ENCODE peak calls at places on chromosomes 5 and 9, in nine cellular contexts. One of them, this sample, is unnamed.
A peak's percentile ranks its signal among the peaks of the same experiment; 100 is the strongest.

GRCh38 chr5:153699035-153699434 is 208.6 kb downstream of the GRIA1 start:
- DNase-seq in RCC 7860: no peak
- DNase-seq in pons: no peak
- DNase-seq in NCI-H2081: no peak
- DNase-seq in NCI-H1436: no peak
- DNase-seq in RPMI7951: no peak
- DNase-seq in germinal center: no peak
- DNase-seq in cardiac septum: no peak
- DNase-seq in activated CD4-positive, CD25-positive, alpha-beta regulatory T cell treated with anti-CD3 and anti-CD28 coated beads, Interleukin-2, amount 50 U/mL, for 72 hours: no peak
- DNase-seq in this sample: no peak

GRCh38 chr5:10595678-10596309 is 31.9 kb downstream of the ANKRD33B start:
- DNase-seq in germinal center: no peak
- DNase-seq in RCC 7860: peak; percentile 80
- DNase-seq in NCI-H2081: no peak
- DNase-seq in cardiac septum: no peak
- DNase-seq in RPMI7951: peak; percentile 92
- DNase-seq in activated CD4-positive, CD25-positive, alpha-beta regulatory T cell treated with anti-CD3 and anti-CD28 coated beads, Interleukin-2, amount 50 U/mL, for 72 hours: no peak
- DNase-seq in pons: no peak
- DNase-seq in NCI-H1436: no peak
- DNase-seq in this sample: peak; percentile 96

GRCh38 chr5:128093368-128093767 is 9.8 kb downstream of the SLC12A2 start:
- DNase-seq in germinal center: no peak
- DNase-seq in NCI-H1436: no peak
- DNase-seq in RCC 7860: no peak
- DNase-seq in pons: no peak
- DNase-seq in NCI-H2081: no peak
- DNase-seq in RPMI7951: no peak
- DNase-seq in cardiac septum: no peak
- DNase-seq in activated CD4-positive, CD25-positive, alpha-beta regulatory T cell treated with anti-CD3 and anti-CD28 coated beads, Interleukin-2, amount 50 U/mL, for 72 hours: no peak
- DNase-seq in this sample: no peak

GRCh38 chr5:170626507-170627150 is 122.8 kb downstream of the KCNIP1 start:
- DNase-seq in RPMI7951: no peak
- DNase-seq in NCI-H2081: no peak
- DNase-seq in germinal center: no peak
- DNase-seq in RCC 7860: no peak
- DNase-seq in activated CD4-positive, CD25-positive, alpha-beta regulatory T cell treated with anti-CD3 and anti-CD28 coated beads, Interleukin-2, amount 50 U/mL, for 72 hours: no peak
- DNase-seq in cardiac septum: peak; percentile 65
- DNase-seq in pons: no peak
- DNase-seq in NCI-H1436: no peak
- DNase-seq in this sample: no peak

GRCh38 chr5:51382759-51383493 is at the start of gene ISL1:
- DNase-seq in NCI-H2081: peak; percentile 89
- DNase-seq in germinal center: no peak
- DNase-seq in RPMI7951: peak; percentile 71
- DNase-seq in NCI-H1436: peak; percentile 94
- DNase-seq in activated CD4-positive, CD25-positive, alpha-beta regulatory T cell treated with anti-CD3 and anti-CD28 coated beads, Interleukin-2, amount 50 U/mL, for 72 hours: no peak
- DNase-seq in pons: peak; percentile 37
- DNase-seq in RCC 7860: no peak
- DNase-seq in cardiac septum: no peak
- DNase-seq in this sample: peak; percentile 82

GRCh38 chr5:168713051-168713450 is 133.9 kb upstream of the PANK3 start:
- DNase-seq in RPMI7951: no peak
- DNase-seq in NCI-H1436: no peak
- DNase-seq in activated CD4-positive, CD25-positive, alpha-beta regulatory T cell treated with anti-CD3 and anti-CD28 coated beads, Interleukin-2, amount 50 U/mL, for 72 hours: no peak
- DNase-seq in pons: no peak
- DNase-seq in NCI-H2081: no peak
- DNase-seq in RCC 7860: peak; percentile 33
- DNase-seq in germinal center: no peak
- DNase-seq in cardiac septum: no peak
- DNase-seq in this sample: no peak

GRCh38 chr5:139795074-139796001 is at the start of gene PSD2:
- DNase-seq in activated CD4-positive, CD25-positive, alpha-beta regulatory T cell treated with anti-CD3 and anti-CD28 coated beads, Interleukin-2, amount 50 U/mL, for 72 hours: no peak
- DNase-seq in NCI-H2081: no peak
- DNase-seq in RPMI7951: peak; percentile 14
- DNase-seq in germinal center: no peak
- DNase-seq in cardiac septum: no peak
- DNase-seq in pons: no peak
- DNase-seq in NCI-H1436: peak; percentile 13
- DNase-seq in RCC 7860: no peak
- DNase-seq in this sample: peak; percentile 59

GRCh38 chr5:159833846-159834245 is 82.4 kb upstream of the ADRA1B start:
- DNase-seq in NCI-H1436: no peak
- DNase-seq in RPMI7951: no peak
- DNase-seq in activated CD4-positive, CD25-positive, alpha-beta regulatory T cell treated with anti-CD3 and anti-CD28 coated beads, Interleukin-2, amount 50 U/mL, for 72 hours: no peak
- DNase-seq in cardiac septum: no peak
- DNase-seq in NCI-H2081: no peak
- DNase-seq in germinal center: no peak
- DNase-seq in pons: no peak
- DNase-seq in RCC 7860: no peak
- DNase-seq in this sample: no peak

GRCh38 chr5:67581203-67581602 is 384.6 kb upstream of the CD180 start:
- DNase-seq in germinal center: no peak
- DNase-seq in NCI-H1436: no peak
- DNase-seq in NCI-H2081: no peak
- DNase-seq in activated CD4-positive, CD25-positive, alpha-beta regulatory T cell treated with anti-CD3 and anti-CD28 coated beads, Interleukin-2, amount 50 U/mL, for 72 hours: no peak
- DNase-seq in pons: no peak
- DNase-seq in RPMI7951: peak; percentile 43
- DNase-seq in cardiac septum: no peak
- DNase-seq in RCC 7860: no peak
- DNase-seq in this sample: no peak

GRCh38 chr5:150081541-150082283 is 4.6 kb downstream of the CSF1R start:
- DNase-seq in NCI-H2081: no peak
- DNase-seq in germinal center: peak; percentile 64
- DNase-seq in RPMI7951: no peak
- DNase-seq in cardiac septum: peak; percentile 77
- DNase-seq in activated CD4-positive, CD25-positive, alpha-beta regulatory T cell treated with anti-CD3 and anti-CD28 coated beads, Interleukin-2, amount 50 U/mL, for 72 hours: no peak
- DNase-seq in NCI-H1436: no peak
- DNase-seq in pons: peak; percentile 77
- DNase-seq in RCC 7860: no peak
- DNase-seq in this sample: no peak

GRCh38 chr5:146388418-146388817 is 49.8 kb downstream of the POU4F3 start:
- DNase-seq in pons: no peak
- DNase-seq in activated CD4-positive, CD25-positive, alpha-beta regulatory T cell treated with anti-CD3 and anti-CD28 coated beads, Interleukin-2, amount 50 U/mL, for 72 hours: no peak
- DNase-seq in germinal center: no peak
- DNase-seq in cardiac septum: no peak
- DNase-seq in RPMI7951: no peak
- DNase-seq in NCI-H2081: no peak
- DNase-seq in NCI-H1436: no peak
- DNase-seq in RCC 7860: no peak
- DNase-seq in this sample: peak; percentile 43

GRCh38 chr5:137313526-137314175 is 185.5 kb downstream of the SPOCK1 start:
- DNase-seq in cardiac septum: no peak
- DNase-seq in pons: no peak
- DNase-seq in germinal center: no peak
- DNase-seq in RCC 7860: no peak
- DNase-seq in NCI-H1436: no peak
- DNase-seq in activated CD4-positive, CD25-positive, alpha-beta regulatory T cell treated with anti-CD3 and anti-CD28 coated beads, Interleukin-2, amount 50 U/mL, for 72 hours: no peak
- DNase-seq in NCI-H2081: no peak
- DNase-seq in RPMI7951: no peak
- DNase-seq in this sample: no peak

GRCh38 chr9:37324261-37324683 is 98.2 kb upstream of the GRHPR start:
- DNase-seq in RCC 7860: no peak
- DNase-seq in germinal center: peak; percentile 40
- DNase-seq in cardiac septum: no peak
- DNase-seq in NCI-H2081: no peak
- DNase-seq in NCI-H1436: peak; percentile 13
- DNase-seq in RPMI7951: no peak
- DNase-seq in pons: peak; percentile 11
- DNase-seq in activated CD4-positive, CD25-positive, alpha-beta regulatory T cell treated with anti-CD3 and anti-CD28 coated beads, Interleukin-2, amount 50 U/mL, for 72 hours: no peak
- DNase-seq in this sample: no peak

GRCh38 chr5:16536246-16536645 is 70.6 kb upstream of the ZNF622 start:
- DNase-seq in pons: no peak
- DNase-seq in RCC 7860: peak; percentile 97
- DNase-seq in activated CD4-positive, CD25-positive, alpha-beta regulatory T cell treated with anti-CD3 and anti-CD28 coated beads, Interleukin-2, amount 50 U/mL, for 72 hours: no peak
- DNase-seq in RPMI7951: peak; percentile 25
- DNase-seq in cardiac septum: no peak
- DNase-seq in NCI-H1436: no peak
- DNase-seq in germinal center: no peak
- DNase-seq in NCI-H2081: no peak
- DNase-seq in this sample: peak; percentile 24